ENCODE peak calls at places on chromosomes 2 and 18, in five cellular contexts. L is upper lobe of left lung, T is Peyer's patch, W is A549, Y is heart left ventricle. B is an unnamed sample.

GRCh38 chr2:45289018-45289417 is 279.8 kb upstream of the SIX2 start:
- DNase-seq in Y (no peak), W (no peak), L (no peak), T (no peak), B (no peak)

GRCh38 chr2:190720276-190720675 is 71.4 kb downstream of the NAB1 start:
- DNase-seq in L (no peak), Y (no peak), T (no peak), W (no peak), B (no peak)

GRCh38 chr2:46146866-46147502 is 150.2 kb upstream of the EPAS1 start:
- DNase-seq in W (no peak), L (no peak), Y (no peak), T (no peak), B (no peak)

GRCh38 chr2:29195796-29196195 is 80.6 kb downstream of the CLIP4 start:
- DNase-seq in W (no peak), T (no peak), Y (no peak), L (no peak), B (no peak)

GRCh38 chr2:110106642-110107041 is 9.0 kb downstream of the MALL start:
- DNase-seq in T (no peak), L (peak; percentile 91), Y (no peak), W (peak; percentile 58), B (no peak)

GRCh38 chr2:59787095-59787494 is 766.4 kb downstream of the BCL11A start:
- DNase-seq in L (no peak), T (no peak), W (no peak), Y (no peak), B (no peak)

GRCh38 chr2:128549646-128550260 is 231.1 kb upstream of the HS6ST1 start:
- DNase-seq in Y (no peak), T (peak; percentile 32), W (no peak), L (no peak), B (no peak)

GRCh38 chr18:70991577-70991976 is 702.7 kb downstream of the SOCS6 start:
- DNase-seq in T (no peak), L (no peak), Y (no peak), W (no peak), B (no peak)

GRCh38 chr2:235675678-235676535 is 182.1 kb downstream of the AGAP1 start:
- DNase-seq in T (no peak), W (peak; percentile 12), Y (no peak), L (no peak), B (no peak)

GRCh38 chr2:18047896-18048657 is 169.6 kb downstream of the KCNS3 start:
- DNase-seq in T (no peak), L (no peak), Y (peak; percentile 45), W (peak; percentile 5), B (no peak)

GRCh38 chr2:32039447-32040219 is at the start of gene DPY30:
- DNase-seq in W (peak; percentile 83), T (peak; percentile 96), L (peak; percentile 94), Y (peak; percentile 95), B (peak; percentile 60)

GRCh38 chr2:15938803-15939555 is 1.4 kb upstream of the MYCN start:
- DNase-seq in W (no peak), L (no peak), Y (no peak), T (no peak), B (no peak)

GRCh38 chr2:222318026-222318711 is 19.4 kb upstream of the PAX3 start:
- DNase-seq in L (peak; percentile 64), Y (peak; percentile 75), T (peak; percentile 77), W (peak; percentile 57), B (no peak)

GRCh38 chr2:188039307-188039706 is 252.4 kb upstream of the GULP1 start:
- DNase-seq in T (no peak), Y (no peak), W (no peak), L (no peak), B (no peak)

GRCh38 chr2:197072533-197072932 is 146.0 kb upstream of the PGAP1 start:
- DNase-seq in L (no peak), T (no peak), Y (no peak), W (no peak), B (no peak)

GRCh38 chr18:42092848-42093247 is 137.8 kb downstream of the PIK3C3 start:
- DNase-seq in W (no peak), L (no peak), T (no peak), Y (no peak), B (no peak)

GRCh38 chr2:196260546-196260945 is 89.2 kb upstream of the STK17B start:
- DNase-seq in W (no peak), Y (no peak), L (no peak), T (no peak), B (no peak)

GRCh38 chr18:1006309-1006708 is 101.6 kb downstream of the ADCYAP1 start:
- DNase-seq in T (no peak), L (no peak), W (no peak), Y (no peak), B (no peak)

GRCh38 chr18:44341759-44342158 is 338.9 kb upstream of the SETBP1 start:
- DNase-seq in T (no peak), Y (no peak), W (no peak), L (no peak), B (no peak)

GRCh38 chr18:53796042-53796729 is 428.3 kb downstream of the MBD2 start:
- DNase-seq in W (no peak), L (no peak), T (no peak), Y (peak; percentile 26), B (no peak)

GRCh38 chr18:76801567-76802505 is 20.5 kb upstream of the ZNF236 start:
- DNase-seq in W (peak; percentile 70), Y (peak; percentile 68), L (peak; percentile 53), T (peak; percentile 69), B (no peak)

GRCh38 chr2:241771286-241772062 is 5.1 kb upstream of the GAL3ST2 start:
- DNase-seq in W (no peak), T (no peak), L (no peak), Y (no peak), B (no peak)

GRCh38 chr2:158893057-158893456 is 75.4 kb upstream of the TANC1 start:
- DNase-seq in L (no peak), T (no peak), W (no peak), Y (no peak), B (no peak)

GRCh38 chr18:54958711-54959625 is at the start of gene CCDC68:
- DNase-seq in Y (peak; percentile 65), L (peak; percentile 74), W (peak; percentile 35), T (peak; percentile 84), B (no peak)

GRCh38 chr2:207936380-207936779 is 88.9 kb downstream of the PLEKHM3 start:
- DNase-seq in W (no peak), L (no peak), T (no peak), Y (no peak), B (no peak)

GRCh38 chr2:210302326-210302725 is 12.6 kb downstream of the MYL1 start:
- DNase-seq in W (no peak), L (no peak), T (no peak), Y (no peak), B (no peak)

GRCh38 chr18:79991494-79991893 is 3.1 kb upstream of the TXNL4A start:
- DNase-seq in W (no peak), T (no peak), Y (no peak), L (no peak), B (no peak)

GRCh38 chr2:96241901-96242611 is 23.7 kb downstream of the TMEM127 start:
- DNase-seq in W (no peak), L (peak; percentile 73), Y (peak; percentile 63), T (peak; percentile 79), B (no peak)

GRCh38 chr2:15766303-15766861 is 174.0 kb upstream of the MYCN start:
- DNase-seq in W (no peak), L (no peak), T (peak; percentile 21), Y (no peak), B (no peak)

GRCh38 chr18:78650926-78651325 is 328.7 kb upstream of the SALL3 start:
- DNase-seq in Y (no peak), W (no peak), T (no peak), L (no peak), B (no peak)

GRCh38 chr2:97691166-97691565 is 21.7 kb downstream of the C2orf92 start:
- DNase-seq in T (peak; percentile 15), W (no peak), L (no peak), Y (no peak), B (no peak)

GRCh38 chr2:216114476-216115223 is 5.5 kb downstream of the XRCC5 start:
- DNase-seq in W (peak; percentile 93), L (peak; percentile 99), Y (peak; percentile 98), T (peak; percentile 99), B (peak; percentile 92)
- TF ChIP-seq POLR2A in W (no peak), L (peak; percentile 62), Y (peak; percentile 54), T (no peak), B (no peak)

GRCh38 chr2:11435036-11435435 is 30.9 kb downstream of the E2F6 start:
- DNase-seq in Y (no peak), T (no peak), L (no peak), W (no peak), B (no peak)

GRCh38 chr2:11434443-11434842 is 31.5 kb downstream of the E2F6 start:
- DNase-seq in T (no peak), W (no peak), L (no peak), Y (no peak), B (no peak)

GRCh38 chr2:11433875-11434274 is 32.1 kb downstream of the E2F6 start:
- DNase-seq in L (no peak), W (no peak), Y (no peak), T (no peak), B (no peak)

GRCh38 chr2:11437602-11438001 is 28.4 kb downstream of the E2F6 start:
- DNase-seq in W (no peak), L (no peak), Y (no peak), T (no peak), B (no peak)

DNA sequence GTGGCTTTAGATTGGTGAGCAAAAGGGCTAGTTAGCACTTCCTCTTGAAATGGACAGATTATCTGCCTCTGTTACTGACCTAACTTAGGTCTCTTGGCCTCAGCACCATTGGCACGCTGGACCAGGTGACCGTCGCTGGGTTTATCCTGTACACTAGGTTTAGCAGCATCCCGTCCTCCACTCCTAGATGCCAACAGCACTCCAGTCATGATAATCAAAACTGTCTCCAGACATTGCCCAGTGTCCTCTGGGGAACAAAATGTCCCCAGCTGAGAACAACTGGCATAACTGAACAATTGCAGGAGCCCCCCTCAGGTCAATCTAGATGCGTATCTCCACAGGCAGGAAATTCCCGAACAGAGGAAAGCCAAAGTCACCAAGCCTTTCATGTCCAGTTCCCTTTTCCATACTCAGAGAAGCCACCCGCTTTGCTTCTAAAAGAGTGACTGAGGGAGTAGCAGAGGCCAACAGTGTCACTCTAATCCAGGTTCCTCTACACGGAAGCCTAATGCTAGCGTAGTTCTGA is 27.3 kb downstream of the E2F6 start:
- DNase-seq in L (no peak), Y (no peak), T (no peak), W (no peak), B (no peak)
- H3K9me3 ChIP-seq in L (no peaks in the 10 kb centered on the region), Y (no peaks in the 10 kb centered on the region), T (no peaks in the 10 kb centered on the region), W (peaks cover 20% of the 10 kb centered on the region), B (no peaks in the 10 kb centered on the region)

GRCh38 chr2:183124957-183125255 is 663 bp downstream of the NUP35 start:
- DNase-seq in L (no peak), T (no peak), W (no peak), Y (no peak), B (no peak)

GRCh38 chr2:183123959-183124221 is 353 bp upstream of the NUP35 start:
- DNase-seq in L (no peak), W (no peak), Y (no peak), T (no peak), B (no peak)

GRCh38 chr2:183124222-183124956 is at the start of gene NUP35:
- DNase-seq in L (peak; percentile 84), T (peak; percentile 94), W (peak; percentile 56), Y (peak; percentile 82), B (peak; percentile 13)

GRCh38 chr2:183126635-183127034 is 2.4 kb downstream of the NUP35 start:
- DNase-seq in T (no peak), W (no peak), Y (no peak), L (no peak), B (no peak)

GRCh38 chr2:183125659-183126341 is 1.6 kb downstream of the NUP35 start:
- DNase-seq in Y (no peak), W (no peak), L (no peak), T (no peak), B (no peak)
- TF ChIP-seq POLR2A in Y (no peak), W (no peak), L (no peak), T (no peak), B (no peak)

GRCh38 chr2:2719781-2720180 is 388.7 kb upstream of the MYT1L start:
- DNase-seq in L (no peak), T (no peak), W (no peak), Y (no peak), B (no peak)
- H3K9me3 ChIP-seq in L (no peaks in the 10 kb centered on the region), T (no peaks in the 10 kb centered on the region), W (no peaks in the 10 kb centered on the region), Y (no peaks in the 10 kb centered on the region), B (no peaks in the 10 kb centered on the region)

B was measured in esophagus squamous epithelium.